ENCODE peak calls at places on chromosomes 16 and 17, in six cellular contexts. C, B, P, W, Z and N are unnamed samples.

GRCh38 chr17:7590743-7591142 is 849 bp upstream of the SOX15 start:
- DNase-seq in C (peak), B (peak), P (no peak), W (no peak), Z (no peak), N (no peak)

GRCh38 chr16:30472328-30472942 is at the start of gene ITGAL:
- DNase-seq in C (no peak), B (no peak), P (peak), W (peak), Z (no peak), N (no peak)

GRCh38 chr17:47735536-47736011 is 2.5 kb downstream of the TBX21 start:
- DNase-seq in C (no peak), B (no peak), P (no peak), W (no peak), Z (no peak), N (no peak)

GRCh38 chr17:60993497-60993896 is 315.8 kb downstream of the BCAS3 start:
- DNase-seq in C (no peak), B (no peak), P (no peak), W (no peak), Z (no peak), N (no peak)

GRCh38 chr17:48427598-48427997 is 2.4 kb downstream of the SKAP1 start:
- DNase-seq in C (no peak), B (no peak), P (no peak), W (no peak), Z (no peak), N (no peak)

GRCh38 chr17:43169561-43170139 is 1.4 kb upstream of the NBR1 start:
- DNase-seq in C (no peak), B (no peak), P (peak), W (peak), Z (peak), N (no peak)

GRCh38 chr17:42077770-42078169 is 20.5 kb downstream of the ZNF385C start:
- DNase-seq in C (no peak), B (no peak), P (no peak), W (no peak), Z (peak), N (no peak)

GRCh38 chr17:57104461-57105175 is 19.6 kb downstream of the AKAP1 start:
- DNase-seq in C (peak), B (no peak), P (no peak), W (no peak), Z (no peak), N (no peak)

GRCh38 chr16:67055712-67056487 is 27.0 kb downstream of the CBFB start:
- DNase-seq in C (peak), B (peak), P (peak), W (no peak), Z (peak), N (peak)

GRCh38 chr16:47037396-47037745 is 63.9 kb upstream of the DNAJA2 start:
- DNase-seq in C (no peak), B (no peak), P (no peak), W (no peak), Z (no peak), N (no peak)

GRCh38 chr17:55258578-55259135 is 6.1 kb upstream of the HLF start:
- DNase-seq in C (no peak), B (no peak), P (no peak), W (no peak), Z (no peak), N (no peak)

GRCh38 chr16:1105888-1106620 is 10.0 kb upstream of the C1QTNF8 start:
- DNase-seq in C (peak), B (peak), P (no peak), W (peak), Z (peak), N (peak)

GRCh38 chr17:53543363-53543927 is 279.3 kb upstream of the KIF2B start:
- DNase-seq in C (no peak), B (no peak), P (no peak), W (no peak), Z (no peak), N (no peak)

GRCh38 chr17:19746517-19746916 is 1.6 kb downstream of the ALDH3A1 start:
- DNase-seq in C (no peak), B (no peak), P (no peak), W (no peak), Z (no peak), N (no peak)

GRCh38 chr17:75970011-75970523 is 8.9 kb downstream of the ACOX1 start:
- DNase-seq in C (no peak), B (no peak), P (no peak), W (no peak), Z (no peak), N (no peak)

GRCh38 chr17:34299918-34300600 is 14.5 kb downstream of the CCL11 start:
- DNase-seq in C (no peak), B (peak), P (no peak), W (no peak), Z (no peak), N (no peak)

GRCh38 chr17:12133183-12133582 is 112.5 kb downstream of the MAP2K4 start:
- DNase-seq in C (no peak), B (peak), P (no peak), W (no peak), Z (peak), N (no peak)

GRCh38 chr17:28394717-28395116 is 11.3 kb downstream of the SLC46A1 start:
- DNase-seq in C (no peak), B (no peak), P (no peak), W (no peak), Z (no peak), N (no peak)

GRCh38 chr17:81365601-81366585 is 29.4 kb upstream of the BAHCC1 start:
- DNase-seq in C (peak), B (no peak), P (no peak), W (peak), Z (peak), N (peak)

GRCh38 chr17:19336938-19337711 is 25.4 kb downstream of the B9D1 start:
- DNase-seq in C (no peak), B (peak), P (no peak), W (no peak), Z (no peak), N (no peak)

GRCh38 chr16:27407158-27407557 is 5.2 kb downstream of the IL21R start:
- DNase-seq in C (no peak), B (no peak), P (no peak), W (no peak), Z (no peak), N (no peak)
- H3K27ac ChIP-seq in C (no peak), B (peak), P (no peak), W (no peak), Z (no peak), N (no peak)

GRCh38 chr17:37816951-37817350 is 72.1 kb upstream of the HNF1B start:
- DNase-seq in C (no peak), B (no peak), P (no peak), W (no peak), Z (no peak), N (no peak)

GRCh38 chr17:37818689-37819088 is 73.8 kb upstream of the HNF1B start:
- DNase-seq in C (peak), B (no peak), P (no peak), W (no peak), Z (no peak), N (peak)

GRCh38 chr17:37813753-37814152 is 68.9 kb upstream of the HNF1B start:
- DNase-seq in C (no peak), B (peak), P (no peak), W (no peak), Z (no peak), N (no peak)

GRCh38 chr17:37820313-37821024 is 75.6 kb upstream of the HNF1B start:
- DNase-seq in C (no peak), B (no peak), P (no peak), W (no peak), Z (no peak), N (no peak)

DNA sequence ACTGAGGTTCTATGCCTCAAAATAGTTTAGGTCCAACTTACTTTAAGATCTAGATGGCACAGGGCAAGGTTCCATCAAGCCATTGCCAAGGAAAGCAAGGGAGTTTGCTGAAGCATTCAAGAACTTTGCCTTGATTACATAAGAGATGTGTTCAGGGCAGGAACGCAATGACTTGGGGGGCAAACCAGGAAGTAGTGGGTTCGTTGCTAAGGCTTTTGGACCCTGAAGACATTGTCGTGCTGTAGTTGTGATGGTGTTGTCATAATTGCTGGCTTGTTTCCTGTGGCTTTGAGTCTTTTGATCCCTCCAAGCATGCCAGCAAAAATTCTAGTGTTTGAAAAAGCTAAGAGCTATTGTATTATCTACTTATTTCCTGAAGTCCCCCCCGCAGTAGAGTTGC is 70.7 kb upstream of the HNF1B start:
- DNase-seq in C (no peak), B (no peak), P (no peak), W (no peak), Z (no peak), N (no peak)
- H3K27ac ChIP-seq in C (no peak), B (no peak), P (no peak), W (no peak), Z (no peak), N (no peak)

GRCh38 chr16:82655315-82655714 is 28.5 kb downstream of the CDH13 start:
- DNase-seq in C (no peak), B (peak), P (no peak), W (no peak), Z (peak), N (no peak)
- H3K27ac ChIP-seq in C (peak), B (peak), P (peak), W (no peak), Z (peak), N (peak)

GRCh38 chr16:86794216-86794864 is 216.0 kb downstream of the FOXL1 start:
- DNase-seq in C (no peak), B (no peak), P (no peak), W (no peak), Z (no peak), N (no peak)
- H3K27ac ChIP-seq in C (no peak), B (no peak), P (no peak), W (no peak), Z (no peak), N (no peak)

DNA sequence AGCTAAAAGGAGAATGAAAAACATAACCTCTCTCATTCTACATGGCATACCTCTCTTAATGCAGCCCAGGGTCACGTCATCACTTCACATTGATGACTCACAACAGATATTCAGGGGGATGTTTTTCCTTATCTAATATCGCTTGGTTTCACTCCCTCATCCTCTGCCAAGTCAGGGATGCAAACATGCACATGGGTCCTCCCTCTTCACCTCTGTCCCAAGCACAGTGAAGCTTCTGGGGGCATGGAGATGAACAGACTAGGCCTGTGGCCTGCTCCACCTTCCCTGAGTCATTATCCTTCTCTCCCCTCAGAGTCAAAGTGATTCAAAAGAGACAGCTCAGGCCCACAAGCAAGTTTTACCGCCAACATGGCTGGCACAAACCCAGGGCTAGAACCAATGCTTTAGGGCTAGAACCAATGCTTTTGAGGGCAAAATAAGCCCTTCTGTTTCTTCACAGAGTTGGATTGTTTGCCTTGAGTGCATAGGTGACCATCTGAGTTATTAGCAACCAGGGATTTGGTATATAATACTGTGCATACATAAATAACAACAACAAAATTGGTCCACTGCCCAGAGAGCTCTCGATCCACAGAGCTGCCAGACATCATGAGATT is 2.2 kb upstream of the MT2A start:
- DNase-seq in C (peak), B (peak), P (no peak), W (peak), Z (no peak), N (no peak)
- H3K27ac ChIP-seq in C (peak), B (peak), P (peak), W (peak), Z (no peak), N (peak)

GRCh38 chr17:3864534-3864933 is 18.5 kb upstream of the NCBP3 start:
- DNase-seq in C (no peak), B (no peak), P (no peak), W (no peak), Z (no peak), N (no peak)

GRCh38 chr17:3866269-3866668 is 20.2 kb upstream of the NCBP3 start:
- DNase-seq in C (no peak), B (no peak), P (no peak), W (no peak), Z (no peak), N (no peak)

GRCh38 chr17:3867606-3868005 is 21.6 kb upstream of the NCBP3 start:
- DNase-seq in C (no peak), B (no peak), P (no peak), W (no peak), Z (no peak), N (no peak)

GRCh38 chr17:3865166-3865565 is 19.1 kb upstream of the NCBP3 start:
- DNase-seq in C (no peak), B (peak), P (no peak), W (no peak), Z (no peak), N (no peak)

GRCh38 chr17:3867106-3867505 is 21.1 kb upstream of the NCBP3 start:
- DNase-seq in C (no peak), B (no peak), P (no peak), W (no peak), Z (no peak), N (no peak)
- H3K27ac ChIP-seq in C (no peak), B (no peak), P (no peak), W (no peak), Z (no peak), N (no peak)

GRCh38 chr16:89476379-89476778 is 14.0 kb downstream of the ANKRD11 start:
- DNase-seq in C (peak), B (no peak), P (no peak), W (peak), Z (no peak), N (peak)

GRCh38 chr16:89478576-89479221 is 11.7 kb downstream of the ANKRD11 start:
- DNase-seq in C (peak), B (no peak), P (no peak), W (no peak), Z (peak), N (no peak)

GRCh38 chr16:89473791-89474414 is 16.5 kb downstream of the ANKRD11 start:
- DNase-seq in C (peak), B (peak), P (no peak), W (no peak), Z (no peak), N (no peak)

GRCh38 chr16:89475144-89475543 is 15.2 kb downstream of the ANKRD11 start:
- DNase-seq in C (peak), B (no peak), P (no peak), W (no peak), Z (no peak), N (no peak)

GRCh38 chr16:89476811-89477261 is 13.5 kb downstream of the ANKRD11 start:
- DNase-seq in C (no peak), B (no peak), P (no peak), W (no peak), Z (no peak), N (no peak)
- H3K27ac ChIP-seq in C (peak), B (no peak), P (peak), W (no peak), Z (no peak), N (peak)

GRCh38 chr17:74767111-74767516 is 9.0 kb downstream of the NAT9 start:
- DNase-seq in C (no peak), B (no peak), P (no peak), W (no peak), Z (no peak), N (no peak)

GRCh38 chr17:74769856-74770497 is 6.2 kb downstream of the NAT9 start:
- DNase-seq in C (no peak), B (no peak), P (no peak), W (no peak), Z (no peak), N (no peak)

GRCh38 chr17:74768763-74769114 is 7.4 kb downstream of the NAT9 start:
- DNase-seq in C (no peak), B (no peak), P (no peak), W (no peak), Z (no peak), N (no peak)

GRCh38 chr17:74769266-74769855 is 6.8 kb downstream of the NAT9 start:
- DNase-seq in C (no peak), B (no peak), P (no peak), W (no peak), Z (no peak), N (no peak)

GRCh38 chr17:74768069-74768762 is 7.9 kb downstream of the NAT9 start:
- DNase-seq in C (no peak), B (no peak), P (peak), W (peak), Z (no peak), N (no peak)
- H3K27ac ChIP-seq in C (no peak), B (no peak), P (peak), W (peak), Z (no peak), N (peak)

DNA sequence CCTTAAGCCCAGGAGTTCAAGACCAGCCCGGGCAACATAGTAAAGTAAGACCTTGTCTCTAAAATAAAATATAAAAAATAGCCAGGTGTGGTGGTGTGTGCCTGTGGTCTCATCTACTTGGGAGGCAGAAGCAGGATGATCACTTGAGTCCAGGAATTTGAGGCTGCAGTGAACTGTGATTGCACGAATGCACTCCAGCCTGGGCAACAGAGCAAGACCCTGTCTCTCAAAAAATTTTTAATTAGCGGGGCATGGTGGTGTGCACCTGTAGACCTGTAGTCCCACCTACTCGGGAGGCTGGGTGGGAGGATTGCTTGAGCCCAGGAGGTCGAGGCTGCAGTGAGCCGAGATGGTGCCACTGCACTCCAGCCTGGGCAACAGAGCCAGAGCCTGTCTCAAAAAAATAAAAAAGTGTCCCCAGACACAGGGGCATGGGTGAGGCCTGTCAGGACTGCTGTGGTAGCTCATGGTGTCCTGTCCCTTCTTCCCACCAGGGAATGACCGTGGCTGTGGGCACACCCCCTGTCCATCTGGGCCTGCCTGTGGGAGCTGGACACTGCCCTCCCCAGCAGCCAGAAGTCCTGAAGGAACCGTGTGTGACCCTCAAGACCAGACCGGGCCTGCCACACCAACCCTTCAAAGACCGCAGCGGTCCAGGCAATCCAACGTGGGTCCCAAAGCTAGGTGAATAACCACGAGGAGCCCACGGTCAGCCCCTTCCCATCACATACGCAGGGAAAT is 30.8 kb upstream of the GAA start:
- DNase-seq in C (no peak), B (no peak), P (no peak), W (no peak), Z (no peak), N (no peak)
- H3K27ac ChIP-seq in C (no peak), B (no peak), P (peak), W (peak), Z (no peak), N (no peak)

DNA sequence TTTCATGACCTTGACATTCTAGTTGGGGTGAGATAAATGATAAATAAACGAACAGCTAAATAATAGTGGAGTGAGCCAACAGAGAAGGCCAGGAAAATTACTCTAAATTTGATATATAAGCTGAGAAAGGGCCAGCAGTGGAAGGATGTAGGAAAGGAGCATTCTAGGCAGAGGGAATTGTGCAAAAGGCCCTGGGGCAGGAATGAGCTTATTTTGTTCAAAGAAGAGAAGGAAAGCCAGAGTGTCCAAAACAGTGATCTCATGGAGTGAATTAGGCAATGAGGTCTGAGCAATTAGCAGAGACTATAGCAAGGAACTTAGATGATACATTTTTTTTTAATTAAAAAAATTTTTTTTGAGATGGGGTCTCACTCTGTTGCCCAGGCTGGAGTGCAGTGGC is 43.3 kb upstream of the CLEC19A start:
- DNase-seq in C (no peak), B (no peak), P (no peak), W (no peak), Z (no peak), N (no peak)
- H3K27ac ChIP-seq in C (no peak), B (no peak), P (no peak), W (no peak), Z (no peak), N (no peak)